ENCODE peak calls at places on chromosome 7, in seven cellular contexts. I, A, Z, J, W, S and R are unnamed samples.

GRCh38 chr7:95047291-95047690 is 139.9 kb downstream of the PPP1R9A start:
- DNase-seq in J (no peak), Z (no peak), W (no peak), I (no peak), S (no peak), A (no peak), R (no peak)

GRCh38 chr7:43702974-43703373 is 26.3 kb downstream of the COA1 start:
- DNase-seq in I (no peak), S (no peak), A (no peak), J (no peak), W (no peak), Z (no peak), R (no peak)

GRCh38 chr7:87000344-87000743 is 59.1 kb downstream of the ELAPOR2 start:
- DNase-seq in J (no peak), A (no peak), W (no peak), Z (no peak), S (no peak), I (no peak), R (no peak)

GRCh38 chr7:55250313-55250712 is 114.8 kb upstream of the LANCL2 start:
- DNase-seq in Z (no peak), I (peak; percentile 29), W (peak; percentile 42), S (no peak), J (no peak), A (peak; percentile 27), R (no peak)

GRCh38 chr7:36673703-36674102 is 50.6 kb downstream of the AOAH start:
- DNase-seq in I (no peak), W (peak; percentile 48), J (no peak), S (no peak), Z (no peak), A (no peak), R (no peak)

GRCh38 chr7:151566897-151567320 is 47.2 kb upstream of the RHEB start:
- DNase-seq in I (no peak), A (no peak), J (peak; percentile 68), S (peak; percentile 65), W (no peak), Z (peak; percentile 30), R (peak; percentile 41)

GRCh38 chr7:125618516-125618915 is 688.9 kb upstream of the POT1 start:
- DNase-seq in I (no peak), W (no peak), A (no peak), J (no peak), S (no peak), Z (no peak), R (no peak)

GRCh38 chr7:140229591-140230516 is 53.1 kb upstream of the KDM7A start:
- DNase-seq in J (no peak), I (no peak), A (no peak), S (no peak), W (no peak), Z (no peak), R (no peak)

GRCh38 chr7:7639847-7640220 is 718 bp upstream of the UMAD1 start:
- DNase-seq in I (no peak), W (peak; percentile 22), S (peak; percentile 23), J (no peak), A (peak; percentile 46), Z (peak; percentile 3), R (no peak)

GRCh38 chr7:81715984-81716588 is 53.8 kb downstream of the HGF start:
- DNase-seq in J (no peak), Z (peak; percentile 79), A (peak; percentile 30), I (no peak), S (peak; percentile 35), W (peak; percentile 83), R (no peak)
- TF ChIP-seq CTCF in J (peak; percentile 25), Z (peak; percentile 73), A (peak; percentile 26), I (no peak), S (peak; percentile 34), W (peak; percentile 90), R (peak; percentile 49)

GRCh38 chr7:91191771-91192170 is 72.5 kb upstream of the FZD1 start:
- DNase-seq in J (no peak), W (no peak), Z (no peak), A (no peak), I (no peak), S (peak; percentile 33), R (no peak)
- TF ChIP-seq CTCF in J (no peak), W (no peak), Z (no peak), A (no peak), I (no peak), S (no peak), R (no peak)

DNA sequence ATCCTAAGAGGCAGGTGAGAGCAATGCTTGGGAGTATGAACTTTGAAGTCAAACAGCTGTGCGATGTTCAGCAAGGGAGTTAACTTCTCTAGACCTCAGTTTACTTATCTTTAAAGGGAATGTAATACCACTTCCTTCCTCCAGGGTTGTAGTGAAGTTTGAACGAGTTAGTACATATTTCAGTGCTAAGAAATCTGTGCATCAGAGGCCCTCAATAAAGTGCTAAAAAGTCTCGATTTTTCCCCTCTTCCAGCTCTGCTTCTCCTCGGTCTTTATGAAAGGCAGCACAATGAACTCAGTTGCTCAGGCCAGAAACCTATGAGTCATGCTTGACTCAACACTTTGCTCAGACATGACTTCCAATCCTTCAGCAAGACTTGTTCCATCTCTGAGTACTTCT is 418.9 kb downstream of the MDFIC start:
- DNase-seq in I (no peak), J (no peak), A (peak; percentile 47), W (peak; percentile 90), Z (peak; percentile 91), S (peak; percentile 91), R (no peak)
- TF ChIP-seq CTCF in I (no peak), J (peak; percentile 10), A (no peak), W (peak; percentile 17), Z (peak; percentile 24), S (peak; percentile 29), R (no peak)

GRCh38 chr7:22001345-22002004 is 55.8 kb upstream of the CDCA7L start:
- DNase-seq in Z (peak; percentile 67), S (peak; percentile 80), W (peak; percentile 80), A (peak; percentile 86), I (no peak), J (peak; percentile 46), R (peak; percentile 25)
- TF ChIP-seq CTCF in Z (peak; percentile 64), S (peak; percentile 84), W (peak; percentile 85), A (peak; percentile 60), I (peak; percentile 63), J (peak; percentile 62), R (peak; percentile 63)

DNA sequence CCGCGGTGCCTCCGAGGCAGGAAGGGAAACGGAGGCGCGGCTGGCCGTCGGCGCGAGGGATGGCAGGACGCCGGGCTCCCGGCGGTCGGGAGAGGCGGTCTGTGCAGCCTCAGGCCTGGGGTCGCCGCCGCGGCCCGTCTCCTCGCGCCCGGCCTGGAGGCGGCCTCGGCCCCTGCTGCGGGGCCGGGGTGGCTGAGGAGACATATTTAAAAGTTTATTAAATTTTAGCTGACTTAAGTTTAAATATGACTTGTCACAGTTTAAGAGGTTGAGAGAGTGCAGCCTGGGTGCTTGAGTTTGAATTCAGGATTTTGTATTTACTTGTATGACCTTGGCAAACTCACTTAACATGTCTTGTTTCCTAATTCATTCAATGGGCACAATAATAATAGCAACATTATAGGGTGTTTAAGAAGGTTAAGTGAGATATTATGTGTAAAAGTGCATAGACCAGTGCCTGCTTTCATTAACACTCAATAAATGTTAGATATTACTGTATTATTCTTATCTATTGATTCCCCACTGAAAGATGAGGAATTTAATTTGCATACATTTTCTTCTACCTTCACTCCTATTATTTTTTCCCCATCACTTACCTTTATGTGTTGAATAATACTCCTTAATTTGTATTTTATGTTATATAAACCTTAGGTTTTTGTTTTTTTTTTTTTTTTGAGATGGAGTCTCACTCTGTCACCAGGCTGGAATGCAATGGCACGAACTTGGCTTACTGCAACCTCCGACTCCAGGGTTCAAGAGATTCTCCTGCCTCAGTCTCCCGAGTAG is 718 bp downstream of the DYNC2I1 start:
- DNase-seq in W (no peak), Z (no peak), J (no peak), I (no peak), A (peak; percentile 19), S (no peak), R (no peak)
- TF ChIP-seq CTCF in W (no peak), Z (no peak), J (no peak), I (no peak), A (no peak), S (no peak), R (no peak)

DNA sequence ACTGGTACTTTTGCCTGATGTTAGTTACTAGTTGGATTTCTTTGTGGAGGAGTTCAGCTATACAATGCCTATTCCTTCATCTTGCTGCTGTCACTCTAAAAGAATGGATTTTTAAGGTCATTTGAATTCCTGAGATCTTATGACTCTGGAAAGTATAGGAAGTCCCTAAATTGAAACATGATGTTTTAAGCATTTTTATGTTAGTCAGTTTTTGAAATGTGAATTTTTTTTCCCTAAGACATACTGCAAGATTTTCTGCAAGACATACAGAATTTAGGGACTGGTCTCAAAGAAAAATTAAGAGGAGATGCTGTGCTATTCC is 355.8 kb downstream of the SUGCT start:
- DNase-seq in Z (no peak), J (no peak), W (no peak), A (no peak), S (no peak), I (no peak), R (no peak)
- TF ChIP-seq CTCF in Z (no peak), J (no peak), W (no peak), A (no peak), S (no peak), I (no peak), R (no peak)

DNA sequence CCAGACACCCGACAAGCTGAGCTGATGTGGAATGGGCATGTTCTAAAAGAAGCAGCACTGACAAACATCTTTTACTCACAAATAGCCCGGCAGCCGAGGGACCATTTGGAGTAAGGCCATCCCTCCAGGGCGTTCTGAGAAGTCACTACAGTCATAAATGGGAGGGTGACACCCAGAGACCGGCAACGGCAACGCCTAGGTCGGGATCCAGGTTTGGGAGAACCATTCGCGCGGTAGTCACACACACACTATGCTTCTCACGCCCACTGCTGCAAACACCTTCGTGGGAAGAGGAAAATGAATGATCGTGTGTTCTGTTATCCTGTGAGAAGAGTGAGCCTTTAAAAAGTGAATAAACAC is 9.8 kb downstream of the TNS3 start:
- DNase-seq in J (peak; percentile 67), I (no peak), A (no peak), W (no peak), S (peak; percentile 67), Z (no peak), R (no peak)
- TF ChIP-seq CTCF in J (no peak), I (no peak), A (no peak), W (no peak), S (no peak), Z (no peak), R (no peak)

GRCh38 chr7:130099331-130099730 is 29.0 kb downstream of the KLHDC10 start:
- DNase-seq in A (no peak), J (no peak), W (no peak), I (no peak), S (no peak), Z (no peak), R (no peak)

GRCh38 chr7:130095812-130096211 is 25.5 kb downstream of the KLHDC10 start:
- DNase-seq in A (no peak), Z (no peak), J (peak; percentile 74), W (no peak), S (peak; percentile 34), I (no peak), R (peak; percentile 77)

GRCh38 chr7:130092598-130092997 is 22.3 kb downstream of the KLHDC10 start:
- DNase-seq in A (no peak), W (no peak), J (no peak), S (no peak), Z (no peak), I (no peak), R (no peak)

GRCh38 chr7:130091999-130092398 is 21.7 kb downstream of the KLHDC10 start:
- DNase-seq in A (no peak), I (no peak), Z (no peak), J (no peak), S (no peak), W (no peak), R (no peak)

GRCh38 chr7:130096243-130096827 is 26.0 kb downstream of the KLHDC10 start:
- DNase-seq in J (no peak), Z (no peak), S (no peak), W (no peak), A (no peak), I (no peak), R (no peak)
- TF ChIP-seq CTCF in J (peak; percentile 33), Z (peak; percentile 29), S (peak; percentile 38), W (peak; percentile 47), A (no peak), I (no peak), R (peak; percentile 51)